ENCODE peak calls at places on chromosomes 4 and X, in five cellular contexts. One of them, this sample, is unnamed.

GRCh38 chrX:105018865-105019264 is 201.6 kb downstream of the TEX13A start:
- DNase-seq in endothelial cell: no peak
- DNase-seq in activated CD8-positive, alpha-beta T cell treated with anti-CD3 and anti-CD28 coated beads for 36 hours: no peak
- DNase-seq in GM10248: no peak
- DNase-seq in progenitor cell of endocrine pancreas: no peak
- DNase-seq in this sample: no peak

GRCh38 chr4:67122029-67122428 is 423.3 kb downstream of the CENPC start:
- DNase-seq in endothelial cell: peak
- DNase-seq in activated CD8-positive, alpha-beta T cell treated with anti-CD3 and anti-CD28 coated beads for 36 hours: no peak
- DNase-seq in GM10248: no peak
- DNase-seq in progenitor cell of endocrine pancreas: no peak
- DNase-seq in this sample: no peak

GRCh38 chrX:1202251-1202650 is 10.2 kb downstream of the CRLF2 start:
- DNase-seq in endothelial cell: no peak
- DNase-seq in activated CD8-positive, alpha-beta T cell treated with anti-CD3 and anti-CD28 coated beads for 36 hours: no peak
- DNase-seq in GM10248: no peak
- DNase-seq in progenitor cell of endocrine pancreas: no peak
- DNase-seq in this sample: peak

GRCh38 chr4:244471-244870 is 60.8 kb downstream of the ZNF732 start:
- DNase-seq in endothelial cell: no peak
- DNase-seq in activated CD8-positive, alpha-beta T cell treated with anti-CD3 and anti-CD28 coated beads for 36 hours: peak
- DNase-seq in GM10248: peak
- DNase-seq in progenitor cell of endocrine pancreas: no peak
- DNase-seq in this sample: no peak

GRCh38 chr4:8343967-8344331 is 74.4 kb downstream of the HTRA3 start:
- DNase-seq in endothelial cell: no peak
- DNase-seq in activated CD8-positive, alpha-beta T cell treated with anti-CD3 and anti-CD28 coated beads for 36 hours: no peak
- DNase-seq in GM10248: no peak
- DNase-seq in progenitor cell of endocrine pancreas: no peak
- DNase-seq in this sample: no peak

GRCh38 chr4:188867796-188868195 is 728.6 kb downstream of the TRIML1 start:
- DNase-seq in endothelial cell: no peak
- DNase-seq in activated CD8-positive, alpha-beta T cell treated with anti-CD3 and anti-CD28 coated beads for 36 hours: no peak
- DNase-seq in GM10248: no peak
- DNase-seq in progenitor cell of endocrine pancreas: no peak
- DNase-seq in this sample: no peak

GRCh38 chr4:122456228-122457106 is at the start of gene IL2:
- DNase-seq in endothelial cell: no peak
- DNase-seq in activated CD8-positive, alpha-beta T cell treated with anti-CD3 and anti-CD28 coated beads for 36 hours: peak
- DNase-seq in GM10248: no peak
- DNase-seq in progenitor cell of endocrine pancreas: no peak
- DNase-seq in this sample: no peak

GRCh38 chr4:11480683-11481082 is 52.0 kb upstream of the HS3ST1 start:
- DNase-seq in endothelial cell: no peak
- DNase-seq in activated CD8-positive, alpha-beta T cell treated with anti-CD3 and anti-CD28 coated beads for 36 hours: peak
- DNase-seq in GM10248: no peak
- DNase-seq in progenitor cell of endocrine pancreas: no peak
- DNase-seq in this sample: no peak

GRCh38 chrX:17738002-17738713 is 865 bp downstream of the SCML1 start:
- DNase-seq in endothelial cell: peak
- DNase-seq in activated CD8-positive, alpha-beta T cell treated with anti-CD3 and anti-CD28 coated beads for 36 hours: peak
- DNase-seq in GM10248: no peak
- DNase-seq in progenitor cell of endocrine pancreas: no peak
- DNase-seq in this sample: no peak

GRCh38 chr4:146436423-146437162 is 85.1 kb downstream of the SLC10A7 start:
- DNase-seq in endothelial cell: no peak
- DNase-seq in activated CD8-positive, alpha-beta T cell treated with anti-CD3 and anti-CD28 coated beads for 36 hours: no peak
- DNase-seq in GM10248: no peak
- DNase-seq in progenitor cell of endocrine pancreas: no peak
- DNase-seq in this sample: no peak

GRCh38 chrX:54447461-54447860 is 7.3 kb downstream of the TSR2 start:
- DNase-seq in endothelial cell: no peak
- DNase-seq in activated CD8-positive, alpha-beta T cell treated with anti-CD3 and anti-CD28 coated beads for 36 hours: no peak
- DNase-seq in GM10248: no peak
- DNase-seq in progenitor cell of endocrine pancreas: no peak
- DNase-seq in this sample: no peak

GRCh38 chr4:148330161-148330560 is 112.1 kb downstream of the NR3C2 start:
- DNase-seq in endothelial cell: no peak
- DNase-seq in activated CD8-positive, alpha-beta T cell treated with anti-CD3 and anti-CD28 coated beads for 36 hours: no peak
- DNase-seq in GM10248: no peak
- DNase-seq in progenitor cell of endocrine pancreas: no peak
- DNase-seq in this sample: no peak

GRCh38 chr4:152536545-152537182 is 772 bp upstream of the FBXW7 start:
- DNase-seq in endothelial cell: no peak
- DNase-seq in activated CD8-positive, alpha-beta T cell treated with anti-CD3 and anti-CD28 coated beads for 36 hours: peak
- DNase-seq in GM10248: no peak
- DNase-seq in progenitor cell of endocrine pancreas: no peak
- DNase-seq in this sample: no peak

GRCh38 chrX:46294234-46294633 is 251.0 kb downstream of the ZNF674 start:
- DNase-seq in endothelial cell: no peak
- DNase-seq in activated CD8-positive, alpha-beta T cell treated with anti-CD3 and anti-CD28 coated beads for 36 hours: no peak
- DNase-seq in GM10248: no peak
- DNase-seq in progenitor cell of endocrine pancreas: no peak
- DNase-seq in this sample: no peak

GRCh38 chrX:151871244-151871643 is 41.4 kb upstream of the MAGEA4 start:
- DNase-seq in endothelial cell: no peak
- DNase-seq in activated CD8-positive, alpha-beta T cell treated with anti-CD3 and anti-CD28 coated beads for 36 hours: no peak
- DNase-seq in GM10248: no peak
- DNase-seq in progenitor cell of endocrine pancreas: no peak
- DNase-seq in this sample: no peak

GRCh38 chr4:89894654-89895652 is at the start of gene MMRN1:
- DNase-seq in endothelial cell: peak
- DNase-seq in activated CD8-positive, alpha-beta T cell treated with anti-CD3 and anti-CD28 coated beads for 36 hours: no peak
- DNase-seq in GM10248: peak
- DNase-seq in progenitor cell of endocrine pancreas: no peak
- DNase-seq in this sample: no peak

GRCh38 chr4:98802673-98803286 is 126.2 kb downstream of the EIF4E start:
- DNase-seq in endothelial cell: no peak
- DNase-seq in activated CD8-positive, alpha-beta T cell treated with anti-CD3 and anti-CD28 coated beads for 36 hours: no peak
- DNase-seq in GM10248: no peak
- DNase-seq in progenitor cell of endocrine pancreas: no peak
- DNase-seq in this sample: no peak

GRCh38 chrX:136725446-136726104 is 55.2 kb downstream of the ARHGEF6 start:
- DNase-seq in endothelial cell: no peak
- DNase-seq in activated CD8-positive, alpha-beta T cell treated with anti-CD3 and anti-CD28 coated beads for 36 hours: no peak
- DNase-seq in GM10248: no peak
- DNase-seq in progenitor cell of endocrine pancreas: no peak
- DNase-seq in this sample: no peak

GRCh38 chr4:152947311-152947710 is 11.2 kb downstream of the FHDC1 start:
- DNase-seq in endothelial cell: no peak
- DNase-seq in activated CD8-positive, alpha-beta T cell treated with anti-CD3 and anti-CD28 coated beads for 36 hours: no peak
- DNase-seq in GM10248: no peak
- DNase-seq in progenitor cell of endocrine pancreas: no peak
- DNase-seq in this sample: no peak

GRCh38 chrX:113586281-113586898 is 745.8 kb upstream of the AMOT start:
- DNase-seq in endothelial cell: no peak
- DNase-seq in activated CD8-positive, alpha-beta T cell treated with anti-CD3 and anti-CD28 coated beads for 36 hours: no peak
- DNase-seq in GM10248: no peak
- DNase-seq in progenitor cell of endocrine pancreas: no peak
- DNase-seq in this sample: no peak

GRCh38 chr4:107863850-107864371 is 39.2 kb downstream of the SGMS2 start:
- DNase-seq in endothelial cell: no peak
- DNase-seq in activated CD8-positive, alpha-beta T cell treated with anti-CD3 and anti-CD28 coated beads for 36 hours: peak
- DNase-seq in GM10248: no peak
- DNase-seq in progenitor cell of endocrine pancreas: no peak
- DNase-seq in this sample: no peak

GRCh38 chr4:26573389-26573794 is 10.5 kb upstream of the TBC1D19 start:
- DNase-seq in endothelial cell: no peak
- DNase-seq in activated CD8-positive, alpha-beta T cell treated with anti-CD3 and anti-CD28 coated beads for 36 hours: no peak
- DNase-seq in GM10248: no peak
- DNase-seq in progenitor cell of endocrine pancreas: no peak
- DNase-seq in this sample: no peak

GRCh38 chr4:123708902-123709301 is 312.3 kb downstream of the SPRY1 start:
- DNase-seq in endothelial cell: no peak
- DNase-seq in activated CD8-positive, alpha-beta T cell treated with anti-CD3 and anti-CD28 coated beads for 36 hours: no peak
- DNase-seq in GM10248: no peak
- DNase-seq in progenitor cell of endocrine pancreas: no peak
- DNase-seq in this sample: no peak

GRCh38 chr4:123701046-123701445 is 304.5 kb downstream of the SPRY1 start:
- DNase-seq in endothelial cell: no peak
- DNase-seq in activated CD8-positive, alpha-beta T cell treated with anti-CD3 and anti-CD28 coated beads for 36 hours: no peak
- DNase-seq in GM10248: no peak
- DNase-seq in progenitor cell of endocrine pancreas: no peak
- DNase-seq in this sample: no peak

GRCh38 chr4:123709336-123709735 is 312.7 kb downstream of the SPRY1 start:
- DNase-seq in endothelial cell: no peak
- DNase-seq in activated CD8-positive, alpha-beta T cell treated with anti-CD3 and anti-CD28 coated beads for 36 hours: no peak
- DNase-seq in GM10248: no peak
- DNase-seq in progenitor cell of endocrine pancreas: no peak
- DNase-seq in this sample: no peak

GRCh38 chr4:123705419-123705818 is 308.8 kb downstream of the SPRY1 start:
- DNase-seq in endothelial cell: no peak
- DNase-seq in activated CD8-positive, alpha-beta T cell treated with anti-CD3 and anti-CD28 coated beads for 36 hours: no peak
- DNase-seq in GM10248: no peak
- DNase-seq in progenitor cell of endocrine pancreas: no peak
- DNase-seq in this sample: no peak

GRCh38 chr4:123706961-123707360 is 310.4 kb downstream of the SPRY1 start:
- DNase-seq in endothelial cell: no peak
- DNase-seq in activated CD8-positive, alpha-beta T cell treated with anti-CD3 and anti-CD28 coated beads for 36 hours: no peak
- DNase-seq in GM10248: no peak
- DNase-seq in progenitor cell of endocrine pancreas: no peak
- DNase-seq in this sample: no peak
- TF ChIP-seq CTCF in endothelial cell: no peak
- TF ChIP-seq CTCF in activated CD8-positive, alpha-beta T cell treated with anti-CD3 and anti-CD28 coated beads for 36 hours: no peak
- TF ChIP-seq CTCF in GM10248: no peak
- TF ChIP-seq CTCF in progenitor cell of endocrine pancreas: no peak
- TF ChIP-seq CTCF in this sample: no peak

GRCh38 chrX:153651540-153652079 is 4.6 kb downstream of the DUSP9 start:
- DNase-seq in endothelial cell: no peak
- DNase-seq in activated CD8-positive, alpha-beta T cell treated with anti-CD3 and anti-CD28 coated beads for 36 hours: no peak
- DNase-seq in GM10248: no peak
- DNase-seq in progenitor cell of endocrine pancreas: no peak
- DNase-seq in this sample: peak
- TF ChIP-seq CTCF in endothelial cell: peak
- TF ChIP-seq CTCF in activated CD8-positive, alpha-beta T cell treated with anti-CD3 and anti-CD28 coated beads for 36 hours: no peak
- TF ChIP-seq CTCF in GM10248: no peak
- TF ChIP-seq CTCF in progenitor cell of endocrine pancreas: peak
- TF ChIP-seq CTCF in this sample: peak

DNA sequence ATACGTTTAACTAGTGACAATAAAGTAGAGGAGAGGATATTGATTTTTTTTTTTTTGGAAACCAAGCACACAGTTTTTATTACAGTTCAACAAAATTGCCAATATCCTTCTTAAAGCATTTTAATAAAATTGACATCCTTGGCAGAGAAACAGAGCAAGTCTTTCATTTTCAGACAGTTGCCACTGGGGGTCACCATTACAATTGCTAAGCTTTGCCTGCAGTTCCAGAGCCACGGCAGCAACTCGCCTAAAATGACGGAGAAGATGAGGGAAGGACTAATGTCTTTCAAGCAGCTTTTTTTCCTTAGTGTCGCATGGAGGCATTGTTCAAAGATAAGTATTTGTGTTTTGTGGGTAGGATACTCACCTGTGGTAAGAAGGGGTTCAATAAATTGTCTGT is 507.8 kb upstream of the ARX start:
- DNase-seq in endothelial cell: peak
- DNase-seq in activated CD8-positive, alpha-beta T cell treated with anti-CD3 and anti-CD28 coated beads for 36 hours: no peak
- DNase-seq in GM10248: peak
- DNase-seq in progenitor cell of endocrine pancreas: no peak
- DNase-seq in this sample: no peak
- TF ChIP-seq CTCF in endothelial cell: no peak
- TF ChIP-seq CTCF in activated CD8-positive, alpha-beta T cell treated with anti-CD3 and anti-CD28 coated beads for 36 hours: no peak
- TF ChIP-seq CTCF in GM10248: no peak
- TF ChIP-seq CTCF in progenitor cell of endocrine pancreas: peak
- TF ChIP-seq CTCF in this sample: peak

GRCh38 chr4:111778543-111778942 is 366.7 kb upstream of the FAM241A start:
- DNase-seq in endothelial cell: no peak
- DNase-seq in activated CD8-positive, alpha-beta T cell treated with anti-CD3 and anti-CD28 coated beads for 36 hours: no peak
- DNase-seq in GM10248: no peak
- DNase-seq in progenitor cell of endocrine pancreas: no peak
- DNase-seq in this sample: no peak
- TF ChIP-seq CTCF in endothelial cell: no peak
- TF ChIP-seq CTCF in activated CD8-positive, alpha-beta T cell treated with anti-CD3 and anti-CD28 coated beads for 36 hours: no peak
- TF ChIP-seq CTCF in GM10248: no peak
- TF ChIP-seq CTCF in progenitor cell of endocrine pancreas: peak
- TF ChIP-seq CTCF in this sample: no peak

GRCh38 chrX:24498975-24499374 is 33.9 kb downstream of the PDK3 start:
- DNase-seq in endothelial cell: no peak
- DNase-seq in activated CD8-positive, alpha-beta T cell treated with anti-CD3 and anti-CD28 coated beads for 36 hours: no peak
- DNase-seq in GM10248: no peak
- DNase-seq in progenitor cell of endocrine pancreas: no peak
- DNase-seq in this sample: no peak

GRCh38 chrX:24493740-24494543 is 28.9 kb downstream of the PDK3 start:
- DNase-seq in endothelial cell: no peak
- DNase-seq in activated CD8-positive, alpha-beta T cell treated with anti-CD3 and anti-CD28 coated beads for 36 hours: no peak
- DNase-seq in GM10248: no peak
- DNase-seq in progenitor cell of endocrine pancreas: no peak
- DNase-seq in this sample: no peak

GRCh38 chrX:24494544-24495113 is 29.5 kb downstream of the PDK3 start:
- DNase-seq in endothelial cell: no peak
- DNase-seq in activated CD8-positive, alpha-beta T cell treated with anti-CD3 and anti-CD28 coated beads for 36 hours: no peak
- DNase-seq in GM10248: no peak
- DNase-seq in progenitor cell of endocrine pancreas: no peak
- DNase-seq in this sample: no peak

GRCh38 chrX:24495700-24496099 is 30.6 kb downstream of the PDK3 start:
- DNase-seq in endothelial cell: no peak
- DNase-seq in activated CD8-positive, alpha-beta T cell treated with anti-CD3 and anti-CD28 coated beads for 36 hours: no peak
- DNase-seq in GM10248: no peak
- DNase-seq in progenitor cell of endocrine pancreas: no peak
- DNase-seq in this sample: no peak

GRCh38 chrX:24498181-24498580 is 33.1 kb downstream of the PDK3 start:
- DNase-seq in endothelial cell: peak
- DNase-seq in activated CD8-positive, alpha-beta T cell treated with anti-CD3 and anti-CD28 coated beads for 36 hours: peak
- DNase-seq in GM10248: no peak
- DNase-seq in progenitor cell of endocrine pancreas: no peak
- DNase-seq in this sample: no peak
- TF ChIP-seq CTCF in endothelial cell: no peak
- TF ChIP-seq CTCF in activated CD8-positive, alpha-beta T cell treated with anti-CD3 and anti-CD28 coated beads for 36 hours: no peak
- TF ChIP-seq CTCF in GM10248: no peak
- TF ChIP-seq CTCF in progenitor cell of endocrine pancreas: peak
- TF ChIP-seq CTCF in this sample: no peak

GRCh38 chr4:84050014-84050413 is 449.1 kb downstream of the NKX6-1 start:
- DNase-seq in endothelial cell: no peak
- DNase-seq in activated CD8-positive, alpha-beta T cell treated with anti-CD3 and anti-CD28 coated beads for 36 hours: no peak
- DNase-seq in GM10248: no peak
- DNase-seq in progenitor cell of endocrine pancreas: no peak
- DNase-seq in this sample: no peak
- TF ChIP-seq CTCF in endothelial cell: no peak
- TF ChIP-seq CTCF in activated CD8-positive, alpha-beta T cell treated with anti-CD3 and anti-CD28 coated beads for 36 hours: no peak
- TF ChIP-seq CTCF in GM10248: no peak
- TF ChIP-seq CTCF in progenitor cell of endocrine pancreas: no peak
- TF ChIP-seq CTCF in this sample: no peak

DNA sequence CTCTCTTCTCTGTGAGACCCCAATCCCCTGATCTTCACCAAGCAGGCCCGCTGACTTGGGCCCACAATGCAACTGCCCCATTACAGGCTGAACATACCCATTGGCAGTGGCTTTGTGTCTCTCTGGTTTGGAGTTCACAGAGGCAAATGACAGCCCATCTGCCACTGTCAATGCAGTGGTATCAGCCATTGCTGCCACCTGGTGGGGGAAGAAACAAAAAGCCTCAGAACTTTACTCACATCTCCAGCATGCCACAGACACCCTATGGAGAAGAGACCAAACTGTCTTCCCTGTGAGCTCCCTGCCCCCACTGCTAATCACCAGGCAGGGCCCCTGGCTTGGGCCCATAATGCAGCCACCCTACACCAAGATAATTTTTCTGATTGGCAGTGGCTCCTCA is 729.3 kb upstream of the ACTRT1 start:
- DNase-seq in endothelial cell: peak
- DNase-seq in activated CD8-positive, alpha-beta T cell treated with anti-CD3 and anti-CD28 coated beads for 36 hours: peak
- DNase-seq in GM10248: peak
- DNase-seq in progenitor cell of endocrine pancreas: no peak
- DNase-seq in this sample: no peak
- TF ChIP-seq CTCF in endothelial cell: peak
- TF ChIP-seq CTCF in activated CD8-positive, alpha-beta T cell treated with anti-CD3 and anti-CD28 coated beads for 36 hours: no peak
- TF ChIP-seq CTCF in GM10248: peak
- TF ChIP-seq CTCF in progenitor cell of endocrine pancreas: peak
- TF ChIP-seq CTCF in this sample: no peak

This sample was measured in mesothelial cell of epicardium.